ENCODE peak calls at places on chromosomes 2 and 18, in ten cellular contexts. B is activated CD4-positive, alpha-beta T cell treated with anti-CD3 and anti-CD28 coated beads for 36 hours; V is stimulated activated CD4-positive, alpha-beta T cell treated with anti-CD3 and anti-CD28 coated beads, TNF-alpha, amount 100 ng/mL, for 1 hour; C is brain microvascular endothelial cell; W is effector CD4-positive, alpha-beta T cell; K is fibroblast of lung; M is thyroid gland; E is activated T-cell treated with anti-CD3 and anti-CD28 coated beads, Interleukin-2, amount 50 U/mL, for 72 hours; F is mucosa of gallbladder; U is RWPE1. I is an unnamed sample.

GRCh38 chr2:29650634-29651097 is 270.7 kb downstream of the ALK start:
- DNase-seq in B (no peak), W (no peak), F (no peak), C (no peak), M (no peak), U (peak), V (no peak), E (no peak), K (no peak), I (no peak)

GRCh38 chr18:68660355-68661183 is 54.3 kb downstream of the TMX3 start:
- DNase-seq in U (peak), V (no peak), W (no peak), F (no peak), M (no peak), C (peak), B (no peak), K (peak), E (no peak), I (peak)

GRCh38 chr2:196601430-196602306 is 37.8 kb upstream of the CCDC150 start:
- DNase-seq in W (no peak), E (no peak), M (peak), B (no peak), C (peak), U (peak), F (no peak), V (no peak), K (peak), I (peak)

GRCh38 chr2:188364033-188364432 is 72.4 kb downstream of the GULP1 start:
- DNase-seq in F (no peak), C (no peak), V (no peak), W (no peak), B (no peak), M (no peak), K (no peak), E (no peak), U (no peak), I (no peak)

GRCh38 chr2:31580321-31581117 is at the start of gene SRD5A2:
- DNase-seq in B (peak), C (no peak), E (no peak), U (no peak), M (no peak), F (no peak), V (no peak), K (no peak), W (no peak), I (no peak)

GRCh38 chr2:158060160-158060861 is 41.4 kb upstream of the UPP2 start:
- DNase-seq in V (no peak), B (no peak), U (no peak), C (no peak), K (no peak), W (no peak), E (no peak), M (no peak), F (no peak), I (no peak)

GRCh38 chr2:18373081-18373480 is 187.4 kb downstream of the RDH14 start:
- DNase-seq in W (no peak), V (no peak), M (no peak), U (no peak), F (no peak), C (no peak), B (no peak), K (no peak), E (no peak), I (no peak)

GRCh38 chr2:60394467-60394866 is 159.0 kb downstream of the BCL11A start:
- DNase-seq in U (no peak), B (no peak), C (peak), W (no peak), F (no peak), E (no peak), V (no peak), K (no peak), M (no peak), I (no peak)

GRCh38 chr2:85175369-85176299 is 42.4 kb downstream of the TCF7L1 start:
- DNase-seq in W (no peak), B (no peak), E (no peak), K (peak), M (peak), C (no peak), U (no peak), F (peak), V (no peak), I (no peak)

GRCh38 chr18:57744211-57744694 is 58.9 kb downstream of the ATP8B1 start:
- DNase-seq in E (no peak), M (no peak), B (no peak), K (peak), U (no peak), W (no peak), C (peak), F (no peak), V (no peak), I (no peak)

GRCh38 chr2:211093743-211094303 is 537.4 kb downstream of the CPS1 start:
- DNase-seq in B (no peak), K (no peak), M (no peak), F (no peak), V (no peak), C (no peak), W (no peak), E (no peak), U (peak), I (no peak)